ENCODE peak calls at places on chromosomes 16 and 17, in seven cellular contexts. S is small intestine, P is colonic mucosa, A is heart right ventricle, M is thoracic aorta, W is IMR-90, R is heart left ventricle. I is an unnamed sample. For H3K4me1, the result is how much of the 10 kb centered on the place peaks cover.

GRCh38 chr16:50027829-50028228 is 2.8 kb downstream of the CNEP1R1 start:
- DNase-seq in S (no peak), P (no peak), A (no peak), M (no peak), W (no peak), R (no peak), I (no peak)

GRCh38 chr17:21285164-21286065 is 904 bp downstream of the MAP2K3 start:
- DNase-seq in S (peak), P (peak), A (no peak), M (no peak), W (peak), R (no peak), I (no peak)

GRCh38 chr17:9409430-9409829 is 166.2 kb downstream of the STX8 start:
- DNase-seq in S (no peak), P (no peak), A (no peak), M (no peak), W (no peak), R (no peak), I (no peak)

GRCh38 chr16:200388-200787 is 20.1 kb downstream of the HBQ1 start:
- DNase-seq in S (no peak), P (no peak), A (no peak), M (no peak), W (peak), R (no peak), I (no peak)

GRCh38 chr16:22369221-22369811 is 5.1 kb downstream of the CDR2 start:
- DNase-seq in S (peak), P (no peak), A (peak), M (no peak), W (peak), R (no peak), I (no peak)

GRCh38 chr16:75555213-75555706 is 792 bp downstream of the TMEM231 start:
- DNase-seq in S (peak), P (peak), A (peak), M (peak), W (peak), R (peak), I (peak)

GRCh38 chr17:45740553-45741330 is 43.4 kb upstream of the CRHR1 start:
- DNase-seq in S (peak), P (peak), A (peak), M (no peak), W (peak), R (no peak), I (no peak)

GRCh38 chr16:68508641-68509240 is 30.4 kb upstream of the ZFP90 start:
- DNase-seq in S (no peak), P (no peak), A (no peak), M (no peak), W (no peak), R (no peak), I (no peak)

GRCh38 chr17:40265337-40265736 is 22.3 kb upstream of the CDC6 start:
- DNase-seq in S (no peak), P (no peak), A (no peak), M (no peak), W (no peak), R (no peak), I (no peak)

GRCh38 chr16:27113341-27113841 is 46.7 kb downstream of the C16orf82 start:
- DNase-seq in S (peak), P (no peak), A (no peak), M (no peak), W (no peak), R (no peak), I (no peak)

GRCh38 chr17:73972056-73972455 is 231.4 kb upstream of the RPL38 start:
- DNase-seq in S (no peak), P (no peak), A (no peak), M (no peak), W (no peak), R (no peak), I (no peak)

GRCh38 chr16:57500578-57501111 is 14.4 kb upstream of the DOK4 start:
- DNase-seq in S (no peak), P (no peak), A (no peak), M (no peak), W (no peak), R (no peak), I (no peak)

GRCh38 chr17:27206447-27206846 is 87.5 kb upstream of the WSB1 start:
- DNase-seq in S (peak), P (peak), A (no peak), M (no peak), W (no peak), R (no peak), I (no peak)

GRCh38 chr17:70258465-70258864 is 89.1 kb downstream of the KCNJ2 start:
- DNase-seq in S (peak), P (peak), A (no peak), M (no peak), W (no peak), R (no peak), I (no peak)

GRCh38 chr16:85291302-85292148 is 179.3 kb upstream of the CIBAR2 start:
- DNase-seq in S (no peak), P (peak), A (peak), M (no peak), W (no peak), R (peak), I (no peak)

GRCh38 chr16:81237282-81237681 is 1.2 kb upstream of the BCO1 start:
- DNase-seq in S (peak), P (peak), A (peak), M (no peak), W (no peak), R (peak), I (peak)

GRCh38 chr17:27540300-27541105 is 84.3 kb downstream of the KSR1 start:
- DNase-seq in S (peak), P (peak), A (peak), M (peak), W (peak), R (peak), I (peak)

GRCh38 chr17:33520404-33521032 is 227.4 kb upstream of the ASIC2 start:
- DNase-seq in S (peak), P (peak), A (peak), M (no peak), W (peak), R (no peak), I (no peak)

GRCh38 chr17:75535119-75535537 is 9.6 kb downstream of the LLGL2 start:
- DNase-seq in S (peak), P (peak), A (no peak), M (no peak), W (no peak), R (no peak), I (no peak)

GRCh38 chr17:46791531-46791930 is 27.0 kb downstream of the WNT3 start:
- DNase-seq in S (no peak), P (no peak), A (no peak), M (no peak), W (no peak), R (no peak), I (no peak)

GRCh38 chr16:31700200-31700529 is 172.5 kb downstream of the AHSP start:
- DNase-seq in S (no peak), P (no peak), A (no peak), M (no peak), W (no peak), R (no peak), I (no peak)

GRCh38 chr16:26801628-26802027 is 265.1 kb upstream of the C16orf82 start:
- DNase-seq in S (no peak), P (no peak), A (no peak), M (no peak), W (no peak), R (no peak), I (no peak)

GRCh38 chr16:55832788-55833583 is at the start of gene CES1:
- DNase-seq in S (peak), P (peak), A (peak), M (no peak), W (no peak), R (peak), I (peak)

GRCh38 chr16:11612110-11612981 is 25.6 kb upstream of the LITAF start:
- DNase-seq in S (peak), P (peak), A (no peak), M (no peak), W (no peak), R (peak), I (no peak)

GRCh38 chr17:48722201-48722907 is at the start of gene PRAC1:
- DNase-seq in S (no peak), P (peak), A (no peak), M (no peak), W (no peak), R (no peak), I (no peak)

GRCh38 chr16:31382485-31383161 is 10.5 kb upstream of the ITGAD start:
- DNase-seq in S (peak), P (peak), A (peak), M (no peak), W (peak), R (peak), I (peak)

GRCh38 chr16:51636913-51637743 is 486.1 kb upstream of the SALL1 start:
- DNase-seq in S (no peak), P (no peak), A (no peak), M (no peak), W (no peak), R (no peak), I (no peak)

GRCh38 chr17:38716368-38717005 is 11.4 kb downstream of the MLLT6 start:
- DNase-seq in S (no peak), P (no peak), A (no peak), M (no peak), W (no peak), R (no peak), I (no peak)
- H3K27ac ChIP-seq in S (no peak), P (no peak), A (no peak), M (no peak), W (no peak), R (no peak), I (no peak)

GRCh38 chr16:72812651-72813050 is 235.3 kb downstream of the ZFHX3 start:
- DNase-seq in S (no peak), P (no peak), A (no peak), M (no peak), W (no peak), R (no peak), I (no peak)
- H3K4me1 ChIP-seq in S (under half), P (under half), A (under half), M (under half), W (under half), R (under half), I (under half)

GRCh38 chr16:67199011-67199807 is at the start of gene ELMO3:
- DNase-seq in S (peak), P (peak), A (no peak), M (no peak), W (no peak), R (no peak), I (no peak)

GRCh38 chr16:67196881-67197280 is 2.0 kb upstream of the ELMO3 start:
- DNase-seq in S (no peak), P (no peak), A (no peak), M (no peak), W (no peak), R (no peak), I (no peak)

GRCh38 chr16:67197704-67198103 is 1.2 kb upstream of the ELMO3 start:
- DNase-seq in S (no peak), P (no peak), A (no peak), M (no peak), W (no peak), R (no peak), I (no peak)

GRCh38 chr16:67199808-67200198 is 872 bp downstream of the ELMO3 start:
- DNase-seq in S (peak), P (peak), A (no peak), M (no peak), W (no peak), R (no peak), I (no peak)

GRCh38 chr16:67198238-67198734 is 645 bp upstream of the ELMO3 start:
- DNase-seq in S (peak), P (peak), A (no peak), M (no peak), W (peak), R (no peak), I (no peak)
- H3K4me3 ChIP-seq in S (no peak), P (no peak), A (no peak), M (no peak), W (no peak), R (no peak), I (no peak)

GRCh38 chr16:2775765-2776499 is 1.1 kb downstream of the ELOB start:
- DNase-seq in S (no peak), P (no peak), A (no peak), M (no peak), W (no peak), R (no peak), I (no peak)
- H3K27ac ChIP-seq in S (no peak), P (no peak), A (peak), M (no peak), W (peak), R (no peak), I (peak)

GRCh38 chr16:7381671-7382070 is 49.0 kb downstream of the RBFOX1 start:
- DNase-seq in S (no peak), P (no peak), A (no peak), M (no peak), W (no peak), R (no peak), I (no peak)
- H3K4me1 ChIP-seq in S (under half), P (under half), A (under half), M (under half), W (under half), R (under half), I (under half)

GRCh38 chr17:20155258-20156195 is 146.4 kb downstream of the SPECC1 start:
- DNase-seq in S (peak), P (peak), A (peak), M (peak), W (peak), R (peak), I (peak)

GRCh38 chr17:20158580-20158979 is 149.4 kb downstream of the SPECC1 start:
- DNase-seq in S (no peak), P (no peak), A (no peak), M (no peak), W (no peak), R (no peak), I (no peak)

GRCh38 chr17:20156196-20157077 is 147.3 kb downstream of the SPECC1 start:
- DNase-seq in S (peak), P (peak), A (no peak), M (no peak), W (peak), R (no peak), I (no peak)

GRCh38 chr17:20154601-20155000 is 145.4 kb downstream of the SPECC1 start:
- DNase-seq in S (no peak), P (no peak), A (no peak), M (no peak), W (no peak), R (no peak), I (no peak)

DNA sequence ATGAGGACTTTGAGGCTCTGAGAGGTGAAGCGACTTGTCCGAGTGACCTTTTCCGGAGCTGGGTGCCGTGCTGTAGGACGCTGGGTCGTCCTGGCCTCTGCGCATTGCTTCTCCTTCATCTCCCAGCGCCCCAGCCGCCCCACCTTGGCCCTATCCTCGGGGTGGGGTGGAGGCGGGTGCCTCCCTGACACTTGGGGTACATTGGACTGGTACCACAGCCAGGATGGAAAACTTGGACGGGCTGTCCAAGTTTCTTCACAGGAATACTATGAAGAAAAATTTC is 147.9 kb downstream of the SPECC1 start:
- DNase-seq in S (peak), P (no peak), A (no peak), M (no peak), W (no peak), R (no peak), I (no peak)
- H3K4me3 ChIP-seq in S (peak), P (peak), A (no peak), M (peak), W (peak), R (no peak), I (no peak)

DNA sequence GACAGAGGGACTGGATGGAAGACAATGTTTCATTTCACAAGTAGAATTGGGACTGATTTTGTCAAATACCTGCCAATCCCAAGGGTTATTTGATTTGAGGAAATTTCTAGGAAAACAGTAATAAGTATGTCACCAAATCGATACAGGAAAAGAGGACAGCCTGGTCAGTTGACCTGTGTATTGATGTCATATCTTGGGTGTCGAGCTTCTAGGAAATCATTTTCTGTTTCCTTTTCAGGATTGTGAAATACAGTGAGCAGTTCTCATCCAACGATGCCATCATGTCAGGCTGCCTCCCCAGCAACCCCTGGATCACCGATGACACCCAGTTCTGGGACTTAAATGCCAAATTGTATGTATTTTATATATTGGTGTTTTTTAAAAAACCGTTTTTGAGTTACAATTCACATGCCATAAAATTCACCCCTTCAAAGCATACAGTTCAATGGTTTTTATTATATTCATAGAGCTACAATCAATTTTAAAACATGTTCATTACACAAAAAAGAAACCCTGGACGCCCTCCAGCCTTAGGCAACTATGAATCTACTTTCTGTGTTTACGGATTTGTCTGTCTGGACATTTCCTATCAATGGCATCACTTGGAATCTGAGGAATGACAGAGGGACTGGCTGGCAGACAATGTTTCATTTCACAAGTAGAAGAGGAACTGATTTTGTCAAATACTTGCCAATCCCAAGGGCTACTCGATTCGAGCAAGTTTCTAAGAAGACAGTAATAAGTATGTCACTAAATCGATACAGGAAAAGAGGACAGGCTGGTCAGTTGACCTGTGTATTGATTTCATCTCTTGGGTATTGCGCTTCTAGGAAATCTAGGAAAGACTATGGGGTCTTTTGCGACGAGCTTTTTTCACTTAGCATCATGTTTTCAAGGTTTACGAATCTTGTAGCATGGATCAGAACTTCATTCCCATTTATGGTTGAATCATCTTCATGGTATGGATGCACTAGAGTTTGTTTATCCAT is 56.4 kb downstream of the RGS9 start:
- DNase-seq in S (no peak), P (no peak), A (no peak), M (no peak), W (peak), R (no peak), I (no peak)
- H3K27ac ChIP-seq in S (no peak), P (no peak), A (no peak), M (no peak), W (no peak), R (no peak), I (no peak)

I was measured in right atrium auricular region.